ENCODE peak calls at places on chromosomes 5 and 9, in eight cellular contexts. D, E, C, Y, V, Q, A and N are unnamed samples.

GRCh38 chr9:16385590-16386578 is 484.6 kb downstream of the BNC2 start:
- DNase-seq in Y (peak; percentile 93), Q (no peak), E (peak; percentile 80), A (peak; percentile 73), C (peak; percentile 62), V (no peak), D (no peak), N (peak; percentile 72)

GRCh38 chr9:121538221-121538620 is 38.6 kb upstream of the GGTA1 start:
- DNase-seq in D (no peak), Y (no peak), Q (peak; percentile 23), A (no peak), V (no peak), C (no peak), E (no peak), N (no peak)

GRCh38 chr5:116454417-116454927 is 120.2 kb downstream of the SEMA6A start:
- DNase-seq in E (peak; percentile 92), A (peak; percentile 89), V (peak; percentile 83), C (peak; percentile 71), D (peak; percentile 84), Y (peak; percentile 94), Q (no peak), N (peak; percentile 85)

GRCh38 chr5:65341835-65342234 is 139.9 kb downstream of the ADAMTS6 start:
- DNase-seq in D (no peak), Y (no peak), Q (no peak), C (no peak), V (no peak), E (no peak), A (no peak), N (no peak)

GRCh38 chr5:180813418-180813817 is 10.8 kb upstream of the MGAT1 start:
- DNase-seq in D (peak; percentile 48), V (no peak), E (no peak), C (no peak), Y (no peak), Q (no peak), A (no peak), N (no peak)

GRCh38 chr9:133286523-133286922 is 11.5 kb upstream of the ABO start:
- DNase-seq in E (no peak), Q (no peak), Y (peak; percentile 5), V (no peak), D (no peak), C (no peak), A (peak; percentile 4), N (peak; percentile 55)

GRCh38 chr9:7520396-7520795 is 279.2 kb downstream of the DMAC1 start:
- DNase-seq in D (no peak), V (no peak), Y (no peak), A (no peak), C (no peak), Q (no peak), E (no peak), N (no peak)

GRCh38 chr9:36101916-36102741 is 34.4 kb upstream of the GLIPR2 start:
- DNase-seq in V (peak; percentile 99), E (peak; percentile 100), A (peak; percentile 98), Q (peak; percentile 57), Y (peak; percentile 98), C (peak; percentile 94), D (no peak), N (peak; percentile 94)

GRCh38 chr9:137618105-137619067 is at the start of gene EHMT1:
- DNase-seq in A (peak; percentile 76), Y (peak; percentile 75), E (peak; percentile 74), D (peak; percentile 92), Q (peak; percentile 67), V (peak; percentile 57), C (no peak), N (peak; percentile 84)

GRCh38 chr5:65013141-65013540 is 244.4 kb downstream of the CWC27 start:
- DNase-seq in C (peak; percentile 16), V (no peak), E (peak; percentile 65), D (no peak), Q (no peak), Y (peak; percentile 85), A (peak; percentile 69), N (no peak)

GRCh38 chr9:135394699-135395645 is 84.6 kb upstream of the PPP1R26 start:
- DNase-seq in A (no peak), C (no peak), E (no peak), V (no peak), D (no peak), Q (no peak), Y (no peak), N (no peak)

GRCh38 chr9:94973491-94973941 is 247.0 kb downstream of the AOPEP start:
- DNase-seq in A (peak; percentile 35), C (peak; percentile 33), Y (peak; percentile 40), E (peak; percentile 77), Q (no peak), D (no peak), V (peak; percentile 64), N (peak; percentile 72)

GRCh38 chr5:103894882-103895281 is 332.3 kb upstream of the NUDT12 start:
- DNase-seq in Y (peak; percentile 2), A (peak; percentile 18), C (peak; percentile 21), E (no peak), Q (no peak), V (peak; percentile 2), D (no peak), N (peak; percentile 11)

GRCh38 chr5:103427326-103427725 is 135.3 kb downstream of the NUDT12 start:
- DNase-seq in V (no peak), Q (no peak), E (no peak), Y (no peak), A (no peak), C (no peak), D (no peak), N (no peak)

GRCh38 chr5:17248999-17249634 is 31.7 kb downstream of the BASP1 start:
- DNase-seq in D (no peak), Y (peak; percentile 98), V (peak; percentile 97), E (peak; percentile 99), A (peak; percentile 95), Q (no peak), C (peak; percentile 94), N (peak; percentile 99)

GRCh38 chr9:71984388-71985069 is 73.1 kb downstream of the C9orf85 start:
- DNase-seq in Y (peak; percentile 63), D (no peak), A (peak; percentile 82), E (peak; percentile 77), C (peak; percentile 18), V (peak; percentile 59), Q (no peak), N (peak; percentile 30)

GRCh38 chr9:61665330-61665751 is 475.5 kb downstream of the SPATA31A7 start:
- DNase-seq in C (no peak), A (no peak), E (no peak), Y (no peak), D (no peak), V (no peak), Q (no peak), N (no peak)

GRCh38 chr5:31730139-31730538 is 91.2 kb downstream of the PDZD2 start:
- DNase-seq in V (no peak), Q (no peak), E (no peak), A (no peak), Y (no peak), C (no peak), D (no peak), N (peak; percentile 2)

GRCh38 chr9:16612627-16613026 is 257.8 kb downstream of the BNC2 start:
- DNase-seq in Q (no peak), D (no peak), E (peak; percentile 38), A (peak; percentile 63), C (no peak), V (no peak), Y (peak; percentile 92), N (no peak)

GRCh38 chr9:88722753-88723152 is 187.8 kb downstream of the NXNL2 start:
- DNase-seq in A (no peak), Q (no peak), E (peak; percentile 26), C (no peak), D (peak; percentile 28), Y (no peak), V (no peak), N (peak; percentile 55)
- TF ChIP-seq CTCF in A (no peak), Q (no peak), E (peak; percentile 45), C (peak; percentile 53), D (peak; percentile 15), Y (peak; percentile 45), V (peak; percentile 73), N (peak; percentile 63)

GRCh38 chr5:96431376-96432244 is 1.4 kb downstream of the PCSK1 start:
- DNase-seq in A (peak; percentile 50), V (peak; percentile 77), C (no peak), D (no peak), E (peak; percentile 35), Y (peak; percentile 95), Q (no peak), N (peak; percentile 57)

GRCh38 chr5:96434201-96434645 is 1.2 kb upstream of the PCSK1 start:
- DNase-seq in C (peak; percentile 25), V (peak; percentile 73), A (peak; percentile 48), D (peak; percentile 77), E (peak; percentile 74), Y (peak; percentile 75), Q (peak; percentile 48), N (peak; percentile 84)

GRCh38 chr5:96433066-96433447 is at the start of gene PCSK1:
- DNase-seq in Y (peak; percentile 21), A (no peak), V (no peak), D (no peak), C (no peak), Q (no peak), E (no peak), N (no peak)

GRCh38 chr5:96427823-96428222 is 5.2 kb downstream of the PCSK1 start:
- DNase-seq in Q (no peak), Y (peak; percentile 33), D (no peak), C (no peak), V (peak; percentile 30), E (peak; percentile 15), A (no peak), N (peak; percentile 48)

DNA sequence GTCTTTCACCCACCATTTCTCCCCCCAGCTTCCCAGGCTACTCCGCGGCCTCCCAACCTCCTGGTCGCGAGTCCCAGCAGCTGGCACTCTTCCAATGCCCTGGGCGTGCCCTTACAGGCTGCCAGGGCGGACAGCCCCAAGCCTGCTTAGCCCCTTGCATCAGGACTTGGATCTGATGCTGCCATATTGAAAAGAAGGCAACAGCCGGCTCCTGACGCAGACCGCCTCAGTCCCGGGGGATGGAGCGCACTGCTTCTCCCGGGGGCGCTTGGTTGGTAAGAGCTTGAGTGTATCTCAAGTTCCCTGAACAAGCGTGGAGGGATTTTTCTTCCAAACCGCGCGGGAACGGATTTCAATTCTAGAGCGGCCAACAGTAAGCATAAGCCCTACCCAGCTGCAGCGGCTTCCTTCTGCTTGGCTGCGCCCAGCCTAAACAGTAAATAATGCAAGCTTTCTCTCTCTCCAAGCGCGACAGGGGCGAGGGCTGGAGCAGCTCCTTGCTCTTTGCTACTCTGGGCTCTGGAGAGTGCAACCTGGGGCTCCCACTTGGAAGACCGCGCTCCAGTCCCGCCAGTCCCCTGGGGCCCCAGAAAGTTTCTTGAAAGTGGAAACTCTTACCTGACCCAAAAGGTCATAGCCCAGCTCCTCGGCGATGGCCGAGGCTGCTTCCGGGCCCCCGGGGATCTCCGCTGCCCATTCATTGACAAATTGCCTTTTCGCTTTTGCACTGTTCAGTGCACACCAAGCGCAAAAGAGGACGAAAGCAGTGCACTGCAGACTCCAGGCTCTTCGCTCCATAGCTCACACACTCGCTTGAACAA is 593 bp downstream of the PCSK1 start:
- DNase-seq in A (no peak), E (no peak), Q (no peak), C (no peak), Y (peak; percentile 49), D (no peak), V (no peak), N (peak; percentile 16)
- H3K4me3 ChIP-seq in A (no peak overlapping the region), E (no peak overlapping the region), Q (no peak overlapping the region), C (no peak overlapping the region), Y (peak overlapping the region; percentile 30), D (no peak overlapping the region), V (peak overlapping the region; percentile 24), N (no peak overlapping the region)

GRCh38 chr5:126100767-126101166 is 322.4 kb upstream of the GRAMD2B start:
- DNase-seq in C (no peak), E (no peak), Y (peak; percentile 33), A (no peak), D (no peak), V (no peak), Q (no peak), N (peak; percentile 8)
- TF ChIP-seq CTCF in C (peak; percentile 55), E (peak; percentile 13), Y (peak; percentile 52), A (peak; percentile 19), D (peak; percentile 14), V (peak; percentile 57), Q (peak; percentile 29), N (peak; percentile 53)

GRCh38 chr5:72844218-72844603 is 27.8 kb downstream of the TNPO1 start:
- DNase-seq in V (no peak), E (no peak), D (no peak), A (no peak), C (no peak), Q (no peak), Y (no peak), N (no peak)
- H3K4me3 ChIP-seq in V (no peak overlapping the region), E (no peak overlapping the region), D (no peak overlapping the region), A (no peak overlapping the region), C (no peak overlapping the region), Q (no peak overlapping the region), Y (no peak overlapping the region), N (no peak overlapping the region)